ENCODE peak calls at places on chromosomes 11 and 22, in seven cellular contexts. L, V, M, R, F, J and Q are unnamed samples. For H3K9me3, the result is how much of the 10 kb centered on the place peaks cover.

GRCh38 chr11:45108070-45109064 is 38.1 kb upstream of the PRDM11 start:
- DNase-seq in J (peak), V (no peak), L (no peak), M (no peak), F (no peak), R (no peak), Q (no peak)

GRCh38 chr11:1073261-1073724 is 1.4 kb upstream of the MUC2 start:
- DNase-seq in M (peak), L (no peak), F (peak), R (peak), V (no peak), J (peak), Q (peak)

GRCh38 chr22:23086787-23087186 is 16.5 kb downstream of the GNAZ start:
- DNase-seq in L (no peak), F (no peak), V (no peak), J (no peak), M (no peak), R (no peak), Q (no peak)

GRCh38 chr22:36644333-36644757 is 59.2 kb downstream of the CACNG2 start:
- DNase-seq in V (peak), L (peak), F (no peak), M (peak), J (peak), R (peak), Q (no peak)

GRCh38 chr11:130634981-130635473 is 186.6 kb downstream of the ADAMTS15 start:
- DNase-seq in J (no peak), M (no peak), F (no peak), R (peak), V (no peak), L (no peak), Q (no peak)

GRCh38 chr11:63608353-63609345 is 5.6 kb downstream of the PLAAT3 start:
- DNase-seq in R (no peak), J (no peak), V (no peak), M (no peak), F (no peak), L (no peak), Q (no peak)

GRCh38 chr11:68383976-68384501 is 71.6 kb downstream of the LRP5 start:
- DNase-seq in L (peak), M (peak), F (peak), V (peak), J (peak), R (peak), Q (peak)

GRCh38 chr11:46520971-46521745 is 72.7 kb downstream of the AMBRA1 start:
- DNase-seq in M (no peak), V (no peak), R (peak), J (no peak), F (no peak), L (no peak), Q (no peak)

GRCh38 chr11:75834728-75835127 is 19.7 kb downstream of the UVRAG start:
- DNase-seq in M (no peak), F (no peak), L (no peak), V (no peak), R (no peak), J (no peak), Q (no peak)

GRCh38 chr22:21661991-21662390 is 3.8 kb upstream of the PPIL2 start:
- DNase-seq in M (no peak), V (no peak), R (no peak), F (no peak), J (no peak), L (no peak), Q (no peak)

GRCh38 chr11:70734911-70735310 is 336.6 kb downstream of the CTTN start:
- DNase-seq in F (no peak), L (no peak), R (no peak), V (no peak), J (no peak), M (no peak), Q (peak)

GRCh38 chr11:116312560-116313340 is 460.0 kb downstream of the BUD13 start:
- DNase-seq in F (peak), M (peak), R (peak), L (no peak), J (peak), V (no peak), Q (peak)

GRCh38 chr11:35316161-35316560 is 103.2 kb downstream of the SLC1A2 start:
- DNase-seq in V (no peak), F (no peak), L (no peak), R (peak), J (no peak), M (no peak), Q (no peak)

GRCh38 chr11:126583101-126583500 is 227.6 kb downstream of the ST3GAL4 start:
- DNase-seq in J (no peak), R (no peak), F (no peak), V (no peak), M (no peak), L (no peak), Q (no peak)

GRCh38 chr11:110984147-110984546 is 261.4 kb upstream of the POU2AF2 start:
- DNase-seq in V (no peak), F (no peak), R (peak), M (no peak), L (peak), J (no peak), Q (no peak)

GRCh38 chr11:1988667-1989317 is 8.8 kb downstream of the H19 start:
- DNase-seq in F (peak), J (no peak), L (no peak), V (no peak), R (no peak), M (no peak), Q (peak)

GRCh38 chr22:37126882-37127281 is 17.4 kb upstream of the TMPRSS6 start:
- DNase-seq in J (no peak), L (no peak), R (no peak), F (no peak), M (no peak), V (peak), Q (no peak)

GRCh38 chr22:39474351-39474991 is 17.7 kb downstream of the MGAT3 start:
- DNase-seq in V (peak), R (no peak), J (peak), L (no peak), F (no peak), M (peak), Q (no peak)

GRCh38 chr11:109306322-109306721 is 115.7 kb upstream of the C11orf87 start:
- DNase-seq in R (no peak), F (no peak), V (no peak), L (no peak), J (no peak), M (no peak), Q (no peak)

GRCh38 chr22:28464179-28464578 is 215.5 kb downstream of the TTC28 start:
- DNase-seq in R (peak), V (no peak), J (no peak), L (no peak), M (no peak), F (no peak), Q (no peak)

GRCh38 chr11:44785856-44786606 is 59.3 kb downstream of the TSPAN18 start:
- DNase-seq in M (no peak), F (no peak), R (no peak), L (no peak), V (peak), J (no peak), Q (no peak)

GRCh38 chr22:41238570-41239442 is 1.9 kb downstream of the CHADL start:
- DNase-seq in V (no peak), R (no peak), J (no peak), M (no peak), L (no peak), F (no peak), Q (no peak)

GRCh38 chr11:59891781-59892181 is 13.2 kb downstream of the OOSP3 start:
- DNase-seq in J (no peak), F (no peak), L (no peak), V (peak), R (no peak), M (no peak), Q (no peak)

GRCh38 chr11:9574556-9574805 is 1.0 kb downstream of the WEE1 start:
- DNase-seq in V (no peak), R (no peak), M (no peak), F (peak), J (no peak), L (no peak), Q (peak)

GRCh38 chr11:15115686-15116085 is 963 bp downstream of the INSC start:
- DNase-seq in J (no peak), L (no peak), V (no peak), R (no peak), M (no peak), F (no peak), Q (no peak)

GRCh38 chr11:68099474-68100405 is 21.4 kb downstream of the CHKA start:
- DNase-seq in R (peak), F (no peak), J (peak), L (no peak), V (peak), M (peak), Q (peak)

GRCh38 chr11:68128682-68129327 is 7.6 kb upstream of the CHKA start:
- DNase-seq in V (peak), M (peak), J (no peak), R (peak), F (peak), L (peak), Q (peak)

GRCh38 chr22:18057568-18058209 is 20.1 kb upstream of the PEX26 start:
- DNase-seq in F (peak), R (peak), M (peak), J (peak), V (no peak), L (peak), Q (no peak)

GRCh38 chr11:77775941-77776340 is 44.6 kb downstream of the RSF1 start:
- DNase-seq in J (no peak), F (no peak), V (no peak), M (no peak), R (no peak), L (no peak), Q (no peak)

GRCh38 chr11:129815596-129816461 is at the start of gene TMEM45B:
- DNase-seq in F (no peak), R (no peak), V (peak), J (peak), L (no peak), M (peak), Q (peak)

GRCh38 chr11:93577291-93577690 is 34.1 kb upstream of the SMCO4 start:
- DNase-seq in F (no peak), L (no peak), R (peak), M (no peak), V (no peak), J (no peak), Q (no peak)

GRCh38 chr11:12842933-12843636 is 166.0 kb upstream of the RASSF10 start:
- DNase-seq in L (no peak), V (no peak), R (peak), J (peak), M (no peak), F (no peak), Q (no peak)

GRCh38 chr11:130995266-130995665 is 79.0 kb upstream of the SNX19 start:
- DNase-seq in R (no peak), V (no peak), J (no peak), L (no peak), M (no peak), F (no peak), Q (no peak)

GRCh38 chr11:47324520-47324919 is 28.0 kb downstream of the MYBPC3 start:
- DNase-seq in F (no peak), L (no peak), V (no peak), J (no peak), M (no peak), R (no peak), Q (no peak)

GRCh38 chr11:45259607-45260006 is 26.5 kb downstream of the SYT13 start:
- DNase-seq in J (peak), R (no peak), F (no peak), L (no peak), V (no peak), M (no peak), Q (no peak)

DNA sequence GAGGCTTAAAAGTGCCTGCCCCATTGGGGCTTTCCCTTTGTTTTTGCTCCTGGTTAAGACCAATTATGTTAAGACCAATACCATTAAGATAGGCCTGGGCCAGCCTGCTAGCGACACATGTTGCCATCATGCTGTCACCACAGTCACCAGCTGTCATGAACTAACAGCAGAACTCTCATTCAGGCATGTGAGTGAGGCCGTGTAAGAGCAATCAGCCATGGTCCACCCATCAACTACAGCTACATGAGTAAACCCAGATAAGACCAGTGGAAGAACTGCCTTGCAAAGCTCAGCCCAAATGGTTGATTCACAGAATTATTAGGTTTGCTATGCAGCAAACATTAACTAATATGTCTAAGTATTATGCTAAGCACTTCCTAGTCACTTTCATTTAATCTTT is 19.9 kb downstream of the GLYAT start:
- DNase-seq in R (no peak), M (no peak), V (no peak), L (no peak), F (no peak), J (no peak), Q (no peak)
- H3K9me3 ChIP-seq in R (under half), M (under half), V (under half), L (under half), F (under half), J (under half), Q (under half)

GRCh38 chr11:8368772-8369171 is 105.1 kb upstream of the LMO1 start:
- DNase-seq in F (no peak), R (no peak), J (no peak), L (no peak), V (no peak), M (no peak), Q (no peak)
- TF ChIP-seq CTCF in F (no peak), R (no peak), J (no peak), L (no peak), V (no peak), M (no peak), Q (no peak)

GRCh38 chr22:47597041-47597440 is 834.6 kb downstream of the TBC1D22A start:
- DNase-seq in F (no peak), L (no peak), R (no peak), V (peak), J (no peak), M (no peak), Q (no peak)
- H3K9me3 ChIP-seq in F (under half), L (half or more), R (under half), V (under half), J (under half), M (under half), Q (under half)

DNA sequence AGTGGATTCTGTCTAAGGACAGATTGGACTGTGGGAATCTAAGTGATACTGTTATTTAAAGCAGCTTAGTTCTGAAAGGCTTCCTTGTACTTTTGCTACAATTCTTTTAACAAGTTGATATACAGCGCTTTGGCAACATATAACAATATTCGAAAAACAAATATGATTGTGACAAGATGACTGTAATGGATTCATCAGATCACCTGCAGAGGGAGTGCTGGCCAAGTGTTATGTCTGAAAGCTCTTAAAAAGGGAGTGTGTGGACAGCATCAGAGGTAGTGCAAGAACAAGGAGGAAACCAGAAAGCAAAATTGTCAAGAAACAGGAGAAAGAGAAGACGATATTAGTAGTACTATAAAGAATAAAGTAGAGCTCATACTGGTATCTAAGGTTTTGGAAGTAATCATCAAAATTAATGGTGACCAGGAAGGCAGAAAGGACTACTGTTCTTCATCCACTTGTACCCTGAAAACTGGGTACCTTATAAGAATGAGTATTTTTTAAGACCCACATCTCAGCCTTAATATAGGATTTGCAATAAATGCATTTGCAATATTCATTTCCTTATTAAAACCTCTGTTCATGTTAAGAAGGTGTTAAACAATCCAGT is 1112.0 kb upstream of the CCDC90B start:
- DNase-seq in F (no peak), M (no peak), J (no peak), L (no peak), R (no peak), V (peak), Q (no peak)
- TF ChIP-seq CTCF in F (no peak), M (no peak), J (no peak), L (peak), R (no peak), V (peak), Q (peak)

GRCh38 chr22:49300241-49300640 is 527.4 kb downstream of the BRD1 start:
- DNase-seq in R (no peak), L (no peak), M (peak), V (no peak), J (no peak), F (no peak), Q (no peak)

GRCh38 chr22:49300951-49301397 is 526.7 kb downstream of the BRD1 start:
- DNase-seq in L (no peak), F (no peak), J (peak), R (no peak), M (no peak), V (no peak), Q (no peak)

GRCh38 chr22:49298834-49299750 is 528.6 kb downstream of the BRD1 start:
- DNase-seq in R (no peak), J (no peak), M (no peak), V (no peak), L (no peak), F (no peak), Q (no peak)

GRCh38 chr22:49297871-49298721 is 529.6 kb downstream of the BRD1 start:
- DNase-seq in F (no peak), J (no peak), V (no peak), R (no peak), L (no peak), M (no peak), Q (no peak)

GRCh38 chr22:49299821-49300231 is 527.8 kb downstream of the BRD1 start:
- DNase-seq in V (no peak), M (peak), F (no peak), L (no peak), J (no peak), R (no peak), Q (no peak)
- H3K9me3 ChIP-seq in V (under half), M (under half), F (under half), L (half or more), J (under half), R (under half), Q (under half)

GRCh38 chr11:122655527-122656072 is at the start of gene UBASH3B:
- DNase-seq in M (peak), R (peak), J (peak), L (no peak), V (peak), F (peak), Q (peak)
- TF ChIP-seq CTCF in M (no peak), R (peak), J (no peak), L (no peak), V (peak), F (peak), Q (peak)

GRCh38 chr22:49574205-49574604 is 253.5 kb downstream of the BRD1 start:
- DNase-seq in J (no peak), R (no peak), L (no peak), F (no peak), M (no peak), V (no peak), Q (no peak)
- H3K9me3 ChIP-seq in J (under half), R (under half), L (half or more), F (under half), M (under half), V (under half), Q (under half)

GRCh38 chr11:113476553-113476952 is 1.4 kb upstream of the DRD2 start:
- DNase-seq in R (no peak), F (no peak), V (no peak), M (no peak), L (no peak), J (no peak), Q (no peak)

GRCh38 chr11:113473983-113474361 is 1.2 kb downstream of the DRD2 start:
- DNase-seq in F (no peak), V (no peak), J (no peak), R (no peak), L (no peak), M (no peak), Q (no peak)

GRCh38 chr11:113475160-113475761 is at the start of gene DRD2:
- DNase-seq in J (no peak), R (no peak), F (no peak), V (peak), L (no peak), M (no peak), Q (no peak)

GRCh38 chr11:113474362-113475159 is 637 bp downstream of the DRD2 start:
- DNase-seq in L (peak), M (peak), R (peak), F (peak), V (peak), J (peak), Q (peak)

DNA sequence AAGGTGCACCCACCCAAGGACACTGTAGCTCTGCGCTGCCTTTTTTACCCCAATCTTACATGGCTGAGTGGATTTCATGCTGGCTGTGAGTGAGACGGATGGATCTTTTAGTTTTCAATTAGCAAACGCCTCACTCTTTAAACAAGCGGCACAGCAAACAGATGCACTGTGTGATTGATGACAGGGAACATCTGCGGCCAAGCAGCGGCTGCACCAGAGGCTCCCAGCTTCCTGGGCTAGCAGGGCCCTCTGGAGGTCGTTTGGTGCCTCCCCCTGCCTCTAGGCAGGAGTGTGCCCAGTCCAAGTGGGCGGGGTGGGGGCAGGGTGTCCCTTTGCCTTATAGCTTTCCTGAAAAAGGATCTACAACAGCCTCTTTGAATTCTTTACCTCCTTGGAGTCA is 2.1 kb upstream of the DRD2 start:
- DNase-seq in L (no peak), F (no peak), M (no peak), V (peak), R (no peak), J (no peak), Q (no peak)
- TF ChIP-seq CTCF in L (no peak), F (no peak), M (no peak), V (peak), R (no peak), J (no peak), Q (no peak)